ENCODE peak calls at places on chromosomes 13 and 19, in five cellular contexts. One of them, this sample, is unnamed.

GRCh38 chr13:109610517-109610916 is 175.9 kb downstream of the IRS2 start:
- DNase-seq in GM23338: peak
- DNase-seq in A549: no peak
- DNase-seq in GM12878: no peak
- DNase-seq in HepG2: no peak
- DNase-seq in this sample: peak

GRCh38 chr13:25085125-25085742 is 10.7 kb upstream of the PABPC3 start:
- DNase-seq in GM23338: peak
- DNase-seq in A549: peak
- DNase-seq in GM12878: no peak
- DNase-seq in HepG2: peak
- DNase-seq in this sample: no peak

GRCh38 chr19:10760268-10760944 is 42.5 kb downstream of the DNM2 start:
- DNase-seq in GM23338: no peak
- DNase-seq in A549: no peak
- DNase-seq in GM12878: no peak
- DNase-seq in HepG2: no peak
- DNase-seq in this sample: no peak

GRCh38 chr19:23554548-23554947 is 132.5 kb downstream of the ZNF675 start:
- DNase-seq in GM23338: no peak
- DNase-seq in A549: no peak
- DNase-seq in GM12878: no peak
- DNase-seq in HepG2: no peak
- DNase-seq in this sample: no peak

GRCh38 chr19:16139752-16140151 is 3.7 kb upstream of the HSH2D start:
- DNase-seq in GM23338: no peak
- DNase-seq in A549: no peak
- DNase-seq in GM12878: peak
- DNase-seq in HepG2: no peak
- DNase-seq in this sample: no peak

GRCh38 chr13:104318121-104318520 is 1251.9 kb upstream of the SLC10A2 start:
- DNase-seq in GM23338: peak
- DNase-seq in A549: no peak
- DNase-seq in GM12878: no peak
- DNase-seq in HepG2: no peak
- DNase-seq in this sample: no peak

GRCh38 chr13:101576452-101576851 is 124.0 kb downstream of the ITGBL1 start:
- DNase-seq in GM23338: no peak
- DNase-seq in A549: no peak
- DNase-seq in GM12878: no peak
- DNase-seq in HepG2: peak
- DNase-seq in this sample: no peak

GRCh38 chr19:8148410-8149231 is 771 bp downstream of the FBN3 start:
- DNase-seq in GM23338: peak
- DNase-seq in A549: no peak
- DNase-seq in GM12878: no peak
- DNase-seq in HepG2: no peak
- DNase-seq in this sample: peak

GRCh38 chr13:92377396-92377795 is 849.2 kb upstream of the GPC6 start:
- DNase-seq in GM23338: no peak
- DNase-seq in A549: no peak
- DNase-seq in GM12878: no peak
- DNase-seq in HepG2: no peak
- DNase-seq in this sample: no peak

GRCh38 chr13:107361666-107362065 is 793.7 kb upstream of the ARGLU1 start:
- DNase-seq in GM23338: no peak
- DNase-seq in A549: no peak
- DNase-seq in GM12878: no peak
- DNase-seq in HepG2: no peak
- DNase-seq in this sample: no peak

GRCh38 chr19:1177322-1178114 is 3.5 kb upstream of the SBNO2 start:
- DNase-seq in GM23338: no peak
- DNase-seq in A549: peak
- DNase-seq in GM12878: no peak
- DNase-seq in HepG2: no peak
- DNase-seq in this sample: no peak

GRCh38 chr13:104021806-104022397 is 955.7 kb upstream of the SLC10A2 start:
- DNase-seq in GM23338: no peak
- DNase-seq in A549: no peak
- DNase-seq in GM12878: no peak
- DNase-seq in HepG2: no peak
- DNase-seq in this sample: no peak

GRCh38 chr13:21917046-21918010 is 246.5 kb downstream of the FGF9 start:
- DNase-seq in GM23338: no peak
- DNase-seq in A549: no peak
- DNase-seq in GM12878: no peak
- DNase-seq in HepG2: no peak
- DNase-seq in this sample: no peak

GRCh38 chr19:6297202-6297601 is 17.4 kb upstream of the MLLT1 start:
- DNase-seq in GM23338: no peak
- DNase-seq in A549: no peak
- DNase-seq in GM12878: no peak
- DNase-seq in HepG2: no peak
- DNase-seq in this sample: no peak

GRCh38 chr19:50568321-50569022 is at the start of gene LRRC4B:
- DNase-seq in GM23338: peak
- DNase-seq in A549: no peak
- DNase-seq in GM12878: no peak
- DNase-seq in HepG2: no peak
- DNase-seq in this sample: peak

GRCh38 chr13:85528578-85529215 is 270.5 kb downstream of the SLITRK6 start:
- DNase-seq in GM23338: no peak
- DNase-seq in A549: no peak
- DNase-seq in GM12878: no peak
- DNase-seq in HepG2: no peak
- DNase-seq in this sample: no peak

GRCh38 chr19:29567366-29567915 is 38.6 kb upstream of the POP4 start:
- DNase-seq in GM23338: no peak
- DNase-seq in A549: no peak
- DNase-seq in GM12878: no peak
- DNase-seq in HepG2: no peak
- DNase-seq in this sample: no peak

GRCh38 chr19:18730885-18731513 is 47.5 kb downstream of the CRTC1 start:
- DNase-seq in GM23338: no peak
- DNase-seq in A549: no peak
- DNase-seq in GM12878: no peak
- DNase-seq in HepG2: peak
- DNase-seq in this sample: no peak

GRCh38 chr13:44523176-44524017 is 52.7 kb downstream of the TSC22D1 start:
- DNase-seq in GM23338: peak
- DNase-seq in A549: peak
- DNase-seq in GM12878: peak
- DNase-seq in HepG2: peak
- DNase-seq in this sample: no peak

GRCh38 chr13:25987987-25988386 is 63.8 kb downstream of the SHISA2 start:
- DNase-seq in GM23338: no peak
- DNase-seq in A549: no peak
- DNase-seq in GM12878: no peak
- DNase-seq in HepG2: no peak
- DNase-seq in this sample: no peak

GRCh38 chr13:29937836-29938235 is 87.4 kb upstream of the UBL3 start:
- DNase-seq in GM23338: peak
- DNase-seq in A549: no peak
- DNase-seq in GM12878: no peak
- DNase-seq in HepG2: no peak
- DNase-seq in this sample: no peak

GRCh38 chr19:16315825-16316505 is 8.7 kb upstream of the KLF2 start:
- DNase-seq in GM23338: no peak
- DNase-seq in A549: no peak
- DNase-seq in GM12878: no peak
- DNase-seq in HepG2: no peak
- DNase-seq in this sample: peak

GRCh38 chr19:36213793-36214387 is 575 bp downstream of the ZNF565 start:
- DNase-seq in GM23338: no peak
- DNase-seq in A549: peak
- DNase-seq in GM12878: no peak
- DNase-seq in HepG2: no peak
- DNase-seq in this sample: no peak

GRCh38 chr19:14138576-14139265 is 2.3 kb upstream of the ASF1B start:
- DNase-seq in GM23338: no peak
- DNase-seq in A549: no peak
- DNase-seq in GM12878: no peak
- DNase-seq in HepG2: no peak
- DNase-seq in this sample: no peak

GRCh38 chr13:46296465-46296822 is 84.7 kb downstream of the LRRC63 start:
- DNase-seq in GM23338: no peak
- DNase-seq in A549: no peak
- DNase-seq in GM12878: no peak
- DNase-seq in HepG2: no peak
- DNase-seq in this sample: no peak

GRCh38 chr13:46295531-46296464 is 84.1 kb downstream of the LRRC63 start:
- DNase-seq in GM23338: no peak
- DNase-seq in A549: no peak
- DNase-seq in GM12878: peak
- DNase-seq in HepG2: no peak
- DNase-seq in this sample: no peak

GRCh38 chr13:46296920-46297319 is 85.2 kb downstream of the LRRC63 start:
- DNase-seq in GM23338: no peak
- DNase-seq in A549: no peak
- DNase-seq in GM12878: no peak
- DNase-seq in HepG2: no peak
- DNase-seq in this sample: no peak

GRCh38 chr13:46297338-46297737 is 85.6 kb downstream of the LRRC63 start:
- DNase-seq in GM23338: no peak
- DNase-seq in A549: no peak
- DNase-seq in GM12878: no peak
- DNase-seq in HepG2: no peak
- DNase-seq in this sample: no peak
- TF ChIP-seq JUNB in GM23338: no peak
- TF ChIP-seq JUNB in A549: no peak
- TF ChIP-seq JUNB in GM12878: no peak
- TF ChIP-seq JUNB in HepG2: no peak
- TF ChIP-seq JUNB in this sample: no peak

GRCh38 chr19:55276720-55277430 is 3.0 kb downstream of the HSPBP1 start:
- DNase-seq in GM23338: no peak
- DNase-seq in A549: no peak
- DNase-seq in GM12878: no peak
- DNase-seq in HepG2: no peak
- DNase-seq in this sample: no peak
- TF ChIP-seq JUNB in GM23338: no peak
- TF ChIP-seq JUNB in A549: no peak
- TF ChIP-seq JUNB in GM12878: no peak
- TF ChIP-seq JUNB in HepG2: no peak
- TF ChIP-seq JUNB in this sample: no peak

DNA sequence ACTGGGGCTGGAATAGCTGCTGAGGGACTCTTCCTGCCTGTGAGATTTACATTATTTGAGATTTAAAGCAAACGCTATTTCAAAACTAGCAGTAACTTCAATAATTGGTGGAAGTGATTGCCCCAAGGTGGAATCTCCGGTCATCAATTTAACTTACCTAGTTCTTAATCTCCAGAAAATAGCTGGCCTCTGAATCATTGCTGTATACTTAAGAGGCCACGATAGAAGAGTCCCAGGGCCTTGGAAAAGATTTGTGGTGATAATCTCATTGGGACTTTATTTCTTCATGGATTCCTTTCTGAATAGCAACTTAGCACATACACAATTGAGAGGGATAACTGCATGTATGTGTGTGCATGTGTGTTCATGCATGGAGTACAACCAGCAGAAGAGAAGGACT is 120.2 kb downstream of the DNAJC15 start:
- DNase-seq in GM23338: no peak
- DNase-seq in A549: no peak
- DNase-seq in GM12878: no peak
- DNase-seq in HepG2: no peak
- DNase-seq in this sample: no peak
- TF ChIP-seq JUNB in GM23338: no peak
- TF ChIP-seq JUNB in A549: no peak
- TF ChIP-seq JUNB in GM12878: no peak
- TF ChIP-seq JUNB in HepG2: no peak
- TF ChIP-seq JUNB in this sample: no peak

GRCh38 chr13:80059789-80060188 is 281.1 kb downstream of the SPRY2 start:
- DNase-seq in GM23338: no peak
- DNase-seq in A549: no peak
- DNase-seq in GM12878: no peak
- DNase-seq in HepG2: no peak
- DNase-seq in this sample: no peak

GRCh38 chr13:80052286-80052685 is 288.6 kb downstream of the SPRY2 start:
- DNase-seq in GM23338: no peak
- DNase-seq in A549: no peak
- DNase-seq in GM12878: no peak
- DNase-seq in HepG2: no peak
- DNase-seq in this sample: no peak

GRCh38 chr13:80050252-80050651 is 290.7 kb downstream of the SPRY2 start:
- DNase-seq in GM23338: no peak
- DNase-seq in A549: no peak
- DNase-seq in GM12878: no peak
- DNase-seq in HepG2: no peak
- DNase-seq in this sample: no peak

GRCh38 chr13:80055804-80056203 is 285.1 kb downstream of the SPRY2 start:
- DNase-seq in GM23338: no peak
- DNase-seq in A549: no peak
- DNase-seq in GM12878: no peak
- DNase-seq in HepG2: no peak
- DNase-seq in this sample: no peak

DNA sequence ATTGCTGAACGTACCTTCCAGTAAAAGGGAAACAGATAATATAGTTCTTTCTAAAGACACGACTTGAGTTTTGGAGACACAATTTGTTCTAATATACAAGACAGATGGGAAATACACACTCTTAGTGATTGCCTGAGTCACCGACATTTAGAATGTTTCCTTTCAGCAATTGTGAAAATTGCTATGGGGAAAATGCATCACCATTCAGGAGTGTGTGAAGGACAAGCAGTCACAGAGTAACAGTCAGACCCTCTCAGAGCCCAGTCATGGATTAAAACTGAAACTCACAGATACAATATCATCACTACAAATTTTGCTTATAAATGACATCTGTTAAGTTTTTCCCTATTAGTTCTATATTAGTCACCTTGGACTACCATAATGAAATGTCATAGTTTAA is 286.1 kb downstream of the SPRY2 start:
- DNase-seq in GM23338: no peak
- DNase-seq in A549: no peak
- DNase-seq in GM12878: no peak
- DNase-seq in HepG2: no peak
- DNase-seq in this sample: no peak
- TF ChIP-seq JUNB in GM23338: no peak
- TF ChIP-seq JUNB in A549: no peak
- TF ChIP-seq JUNB in GM12878: no peak
- TF ChIP-seq JUNB in HepG2: no peak
- TF ChIP-seq JUNB in this sample: no peak

GRCh38 chr19:33373701-33374405 is at the start of gene CEBPG:
- DNase-seq in GM23338: peak
- DNase-seq in A549: peak
- DNase-seq in GM12878: no peak
- DNase-seq in HepG2: no peak
- DNase-seq in this sample: peak
- TF ChIP-seq JUNB in GM23338: no peak
- TF ChIP-seq JUNB in A549: no peak
- TF ChIP-seq JUNB in GM12878: no peak
- TF ChIP-seq JUNB in HepG2: no peak
- TF ChIP-seq JUNB in this sample: no peak